ENCODE peak calls at places on chromosomes 12 and 14, in nine cellular contexts. H, D, E, L, X, N, Y, W and B are unnamed samples.

GRCh38 chr14:25431211-25432076 is 381.5 kb upstream of the STXBP6 start:
- DNase-seq in E (peak), X (no peak), D (no peak), N (peak), L (peak), W (peak), H (no peak), Y (no peak), B (peak)

GRCh38 chr14:53167602-53168328 is 14.6 kb upstream of the DDHD1 start:
- DNase-seq in W (no peak), Y (no peak), D (no peak), H (no peak), X (no peak), N (no peak), L (no peak), E (no peak), B (no peak)

GRCh38 chr12:128586630-128587029 is 237.1 kb downstream of the SLC15A4 start:
- DNase-seq in W (no peak), H (peak), N (no peak), E (no peak), X (no peak), L (no peak), D (no peak), Y (no peak), B (peak)

GRCh38 chr14:71908141-71908540 is 24.1 kb upstream of the RGS6 start:
- DNase-seq in X (no peak), N (no peak), Y (no peak), E (no peak), L (no peak), W (no peak), H (no peak), D (no peak), B (no peak)

GRCh38 chr12:75994069-75994740 is 37.4 kb downstream of the PHLDA1 start:
- DNase-seq in N (no peak), Y (no peak), L (no peak), W (no peak), H (no peak), D (no peak), X (no peak), E (no peak), B (no peak)

GRCh38 chr12:1872448-1872847 is 46.0 kb downstream of the CACNA2D4 start:
- DNase-seq in H (no peak), E (no peak), Y (no peak), D (no peak), X (no peak), N (no peak), L (no peak), W (no peak), B (no peak)

GRCh38 chr12:45166056-45166455 is 49.8 kb upstream of the ANO6 start:
- DNase-seq in W (no peak), Y (no peak), N (no peak), H (no peak), E (no peak), D (no peak), L (no peak), X (no peak), B (no peak)

GRCh38 chr12:46153267-46153872 is 115.5 kb downstream of the SLC38A1 start:
- DNase-seq in E (no peak), Y (no peak), N (peak), D (no peak), L (peak), H (no peak), W (no peak), X (no peak), B (peak)

GRCh38 chr12:2287151-2287550 is 234.4 kb downstream of the CACNA1C start:
- DNase-seq in L (no peak), E (no peak), N (no peak), W (no peak), H (peak), D (no peak), X (no peak), Y (no peak), B (no peak)

GRCh38 chr12:127675936-127676335 is 591.0 kb upstream of the TMEM132C start:
- DNase-seq in Y (no peak), E (no peak), L (no peak), N (no peak), X (no peak), H (no peak), W (no peak), D (no peak), B (no peak)

GRCh38 chr14:76699901-76700590 is 61.2 kb upstream of the VASH1 start:
- DNase-seq in L (no peak), N (no peak), W (no peak), E (no peak), D (no peak), Y (no peak), X (no peak), H (peak), B (no peak)

GRCh38 chr12:41310367-41310766 is 122.2 kb downstream of the PDZRN4 start:
- DNase-seq in X (no peak), D (no peak), W (no peak), H (no peak), L (no peak), E (no peak), Y (no peak), N (no peak), B (peak)

GRCh38 chr12:31662176-31662849 is 2.8 kb downstream of the ETFBKMT start:
- DNase-seq in Y (no peak), H (no peak), D (no peak), L (no peak), X (no peak), E (no peak), W (no peak), N (no peak), B (no peak)

GRCh38 chr12:113747048-113747447 is 219.1 kb downstream of the RBM19 start:
- DNase-seq in X (no peak), W (peak), E (no peak), D (no peak), Y (no peak), N (peak), H (no peak), L (no peak), B (peak)

GRCh38 chr14:36662258-36662542 is 540 bp downstream of the PAX9 start:
- DNase-seq in N (no peak), X (no peak), Y (no peak), E (no peak), W (peak), D (no peak), L (no peak), H (no peak), B (no peak)

GRCh38 chr14:95463173-95463901 is 53.1 kb downstream of the SYNE3 start:
- DNase-seq in D (no peak), E (no peak), Y (no peak), L (no peak), W (peak), X (no peak), H (no peak), N (peak), B (peak)

GRCh38 chr14:61280092-61280525 is 1.0 kb downstream of the TMEM30B start:
- DNase-seq in L (no peak), H (no peak), W (no peak), X (peak), Y (peak), D (no peak), N (peak), E (no peak), B (peak)

GRCh38 chr14:87131879-87132278 is 861.1 kb downstream of the GALC start:
- DNase-seq in E (no peak), H (no peak), Y (no peak), D (no peak), N (peak), X (no peak), L (no peak), W (no peak), B (peak)

GRCh38 chr12:117377758-117378157 is 16.3 kb upstream of the NOS1 start:
- DNase-seq in N (peak), D (no peak), H (no peak), X (no peak), Y (no peak), E (no peak), W (no peak), L (peak), B (no peak)

GRCh38 chr14:51442513-51443175 is 202.6 kb downstream of the TMX1 start:
- DNase-seq in W (no peak), X (no peak), H (no peak), L (peak), E (no peak), Y (no peak), D (no peak), N (no peak), B (no peak)

GRCh38 chr14:64940336-64940910 is 2.1 kb downstream of the GPX2 start:
- DNase-seq in Y (no peak), N (peak), X (no peak), H (no peak), E (no peak), D (no peak), W (no peak), L (no peak), B (no peak)

GRCh38 chr14:55389330-55389729 is 22.3 kb downstream of the ATG14 start:
- DNase-seq in W (no peak), L (peak), N (no peak), X (no peak), H (no peak), E (no peak), D (no peak), Y (no peak), B (no peak)

GRCh38 chr14:69643430-69644200 is 32.2 kb downstream of the SUSD6 start:
- DNase-seq in N (peak), Y (no peak), D (no peak), E (no peak), X (peak), H (no peak), W (peak), L (peak), B (peak)

GRCh38 chr12:55974308-55974724 is 438 bp downstream of the RAB5B start:
- DNase-seq in D (no peak), X (no peak), H (no peak), N (peak), W (no peak), L (peak), Y (no peak), E (no peak), B (peak)

GRCh38 chr12:109099426-109100020 is 2.1 kb downstream of the UNG start:
- DNase-seq in W (no peak), L (no peak), D (no peak), Y (no peak), H (peak), X (no peak), E (no peak), N (no peak), B (no peak)

GRCh38 chr14:35197015-35197414 is 74.7 kb downstream of the PRORP start:
- DNase-seq in X (no peak), Y (no peak), L (peak), D (no peak), W (no peak), E (no peak), N (no peak), H (no peak), B (no peak)

GRCh38 chr12:116547955-116548471 is 11.2 kb upstream of the MAP1LC3B2 start:
- DNase-seq in D (no peak), E (no peak), W (no peak), H (no peak), Y (no peak), X (no peak), N (no peak), L (no peak), B (no peak)

GRCh38 chr12:65741662-65742480 is 82.4 kb upstream of the HMGA2 start:
- DNase-seq in L (peak), D (no peak), N (no peak), H (peak), X (peak), E (peak), Y (peak), W (no peak), B (no peak)

GRCh38 chr12:91732086-91732485 is 413.6 kb downstream of the BTG1 start:
- DNase-seq in H (no peak), Y (no peak), X (no peak), D (no peak), W (no peak), N (no peak), L (no peak), E (no peak), B (no peak)